ENCODE peak calls at places on chromosomes 7 and 10, in ten cellular contexts. A, S, U, O, I, L, E, T, Y and K are unnamed samples.

GRCh38 chr10:32239770-32240169 is 107.2 kb downstream of the EPC1 start:
- DNase-seq in I (no peak), O (no peak), S (no peak), A (no peak), L (no peak), T (no peak), E (no peak), U (no peak), Y (no peak), K (peak; percentile 87)

GRCh38 chr10:31593124-31593523 is 274.1 kb downstream of the ZEB1 start:
- DNase-seq in U (no peak), A (no peak), E (no peak), T (no peak), I (no peak), S (no peak), Y (no peak), O (no peak), L (no peak), K (peak; percentile 45)

GRCh38 chr7:821688-822087 is 10.6 kb upstream of the SUN1 start:
- DNase-seq in A (no peak), Y (no peak), L (no peak), I (no peak), T (no peak), S (no peak), O (no peak), E (no peak), U (no peak), K (no peak)

GRCh38 chr10:16612148-16612742 is 90.6 kb upstream of the C1QL3 start:
- DNase-seq in L (no peak), E (no peak), I (peak; percentile 43), U (no peak), A (no peak), O (no peak), T (no peak), Y (no peak), S (no peak), K (peak; percentile 60)

GRCh38 chr7:80883188-80884025 is 35.4 kb downstream of the SEMA3C start:
- DNase-seq in O (no peak), Y (peak; percentile 6), I (no peak), T (no peak), L (no peak), U (no peak), A (peak; percentile 74), S (no peak), E (no peak), K (peak; percentile 98)

GRCh38 chr10:84333864-84334451 is 5.6 kb downstream of the CCSER2 start:
- DNase-seq in I (peak; percentile 79), S (no peak), Y (no peak), O (peak; percentile 56), U (peak; percentile 34), L (no peak), A (no peak), E (peak; percentile 26), T (peak; percentile 66), K (no peak)

GRCh38 chr10:110495731-110496552 is 1.8 kb upstream of the DUSP5 start:
- DNase-seq in O (peak; percentile 36), S (no peak), A (peak; percentile 40), I (peak; percentile 37), Y (no peak), T (peak; percentile 75), E (no peak), L (peak; percentile 19), U (peak; percentile 47), K (peak; percentile 96)

GRCh38 chr7:2680792-2681490 is 7.1 kb upstream of the AMZ1 start:
- DNase-seq in S (no peak), L (peak; percentile 67), I (peak; percentile 60), A (peak; percentile 70), U (no peak), E (no peak), Y (peak; percentile 34), O (peak; percentile 30), T (peak; percentile 75), K (peak; percentile 76)

GRCh38 chr10:80661526-80661925 is 123.8 kb downstream of the SH2D4B start:
- DNase-seq in A (no peak), O (no peak), Y (no peak), E (no peak), U (no peak), I (no peak), L (no peak), T (no peak), S (no peak), K (no peak)

GRCh38 chr7:130463553-130464434 is 23.0 kb upstream of the CEP41 start:
- DNase-seq in T (no peak), O (no peak), S (no peak), Y (no peak), E (no peak), L (no peak), A (no peak), I (peak; percentile 45), U (no peak), K (no peak)

GRCh38 chr7:98613601-98614425 is 3.3 kb upstream of the NPTX2 start:
- DNase-seq in I (peak; percentile 61), S (no peak), L (no peak), U (no peak), T (no peak), A (no peak), O (no peak), E (no peak), Y (no peak), K (peak; percentile 33)